ENCODE peak calls at places on chromosomes 2 and 18, in five cellular contexts. One of them, this sample, is unnamed.

GRCh38 chr2:173432049-173432754 is 77.5 kb downstream of the CDCA7 start:
- DNase-seq in K562: no peak
- DNase-seq in SK-N-SH: no peak
- DNase-seq in HepG2: no peak
- DNase-seq in GM12878: no peak
- DNase-seq in this sample: no peak

GRCh38 chr2:65026640-65027464 is 29.4 kb upstream of the CEP68 start:
- DNase-seq in K562: no peak
- DNase-seq in SK-N-SH: no peak
- DNase-seq in HepG2: no peak
- DNase-seq in GM12878: no peak
- DNase-seq in this sample: no peak

GRCh38 chr18:13353424-13353823 is 134.9 kb downstream of the LDLRAD4 start:
- DNase-seq in K562: no peak
- DNase-seq in SK-N-SH: no peak
- DNase-seq in HepG2: no peak
- DNase-seq in GM12878: no peak
- DNase-seq in this sample: no peak

GRCh38 chr2:71513721-71514120 is 60.4 kb downstream of the DYSF start:
- DNase-seq in K562: no peak
- DNase-seq in SK-N-SH: no peak
- DNase-seq in HepG2: no peak
- DNase-seq in GM12878: no peak
- DNase-seq in this sample: no peak

GRCh38 chr18:46421973-46422551 is 235.0 kb downstream of the LOXHD1 start:
- DNase-seq in K562: no peak
- DNase-seq in SK-N-SH: no peak
- DNase-seq in HepG2: no peak
- DNase-seq in GM12878: no peak
- DNase-seq in this sample: no peak

GRCh38 chr2:46171441-46171953 is 125.7 kb upstream of the EPAS1 start:
- DNase-seq in K562: peak
- DNase-seq in SK-N-SH: no peak
- DNase-seq in HepG2: no peak
- DNase-seq in GM12878: no peak
- DNase-seq in this sample: no peak

GRCh38 chr18:48851563-48851962 is 99.2 kb downstream of the SMAD7 start:
- DNase-seq in K562: no peak
- DNase-seq in SK-N-SH: peak
- DNase-seq in HepG2: no peak
- DNase-seq in GM12878: no peak
- DNase-seq in this sample: no peak

GRCh38 chr18:42296723-42297122 is 341.7 kb downstream of the PIK3C3 start:
- DNase-seq in K562: no peak
- DNase-seq in SK-N-SH: no peak
- DNase-seq in HepG2: no peak
- DNase-seq in GM12878: no peak
- DNase-seq in this sample: no peak

GRCh38 chr2:22382439-22383169 is 1002.4 kb upstream of the KLHL29 start:
- DNase-seq in K562: no peak
- DNase-seq in SK-N-SH: no peak
- DNase-seq in HepG2: no peak
- DNase-seq in GM12878: no peak
- DNase-seq in this sample: no peak

GRCh38 chr2:159773876-159774275 is 24.1 kb downstream of the CD302 start:
- DNase-seq in K562: no peak
- DNase-seq in SK-N-SH: no peak
- DNase-seq in HepG2: no peak
- DNase-seq in GM12878: no peak
- DNase-seq in this sample: no peak

GRCh38 chr2:189104926-189105325 is 74.6 kb downstream of the COL5A2 start:
- DNase-seq in K562: no peak
- DNase-seq in SK-N-SH: no peak
- DNase-seq in HepG2: no peak
- DNase-seq in GM12878: no peak
- DNase-seq in this sample: no peak

GRCh38 chr18:49238433-49239042 is 221.9 kb downstream of the DYM start:
- DNase-seq in K562: peak
- DNase-seq in SK-N-SH: peak
- DNase-seq in HepG2: peak
- DNase-seq in GM12878: no peak
- DNase-seq in this sample: no peak

GRCh38 chr18:3679254-3679653 is 229.3 kb downstream of the TGIF1 start:
- DNase-seq in K562: no peak
- DNase-seq in SK-N-SH: no peak
- DNase-seq in HepG2: no peak
- DNase-seq in GM12878: no peak
- DNase-seq in this sample: no peak

GRCh38 chr2:216807861-216808272 is 52.0 kb downstream of the TNP1 start:
- DNase-seq in K562: no peak
- DNase-seq in SK-N-SH: no peak
- DNase-seq in HepG2: no peak
- DNase-seq in GM12878: no peak
- DNase-seq in this sample: no peak

GRCh38 chr18:78634061-78634696 is 345.4 kb upstream of the SALL3 start:
- DNase-seq in K562: no peak
- DNase-seq in SK-N-SH: no peak
- DNase-seq in HepG2: no peak
- DNase-seq in GM12878: no peak
- DNase-seq in this sample: no peak

GRCh38 chr2:16266571-16266970 is 326.2 kb downstream of the MYCN start:
- DNase-seq in K562: no peak
- DNase-seq in SK-N-SH: no peak
- DNase-seq in HepG2: no peak
- DNase-seq in GM12878: no peak
- DNase-seq in this sample: no peak

GRCh38 chr2:241849616-241850543 is 8.8 kb downstream of the PDCD1 start:
- DNase-seq in K562: no peak
- DNase-seq in SK-N-SH: peak
- DNase-seq in HepG2: peak
- DNase-seq in GM12878: no peak
- DNase-seq in this sample: peak

GRCh38 chr2:157769866-157770265 is 106.3 kb downstream of the ACVR1 start:
- DNase-seq in K562: no peak
- DNase-seq in SK-N-SH: no peak
- DNase-seq in HepG2: no peak
- DNase-seq in GM12878: no peak
- DNase-seq in this sample: no peak

GRCh38 chr18:24490545-24490944 is 30.1 kb downstream of the HRH4 start:
- DNase-seq in K562: no peak
- DNase-seq in SK-N-SH: peak
- DNase-seq in HepG2: no peak
- DNase-seq in GM12878: no peak
- DNase-seq in this sample: no peak

GRCh38 chr2:77813614-77814013 is 291.4 kb upstream of the LRRTM4 start:
- DNase-seq in K562: no peak
- DNase-seq in SK-N-SH: no peak
- DNase-seq in HepG2: no peak
- DNase-seq in GM12878: no peak
- DNase-seq in this sample: no peak

GRCh38 chr18:48186084-48186798 is 222.9 kb downstream of the ZBTB7C start:
- DNase-seq in K562: no peak
- DNase-seq in SK-N-SH: peak
- DNase-seq in HepG2: no peak
- DNase-seq in GM12878: no peak
- DNase-seq in this sample: no peak

GRCh38 chr2:19754907-19755306 is 146.9 kb downstream of the TTC32 start:
- DNase-seq in K562: no peak
- DNase-seq in SK-N-SH: no peak
- DNase-seq in HepG2: no peak
- DNase-seq in GM12878: no peak
- DNase-seq in this sample: no peak

GRCh38 chr2:54212456-54212855 is 43.6 kb downstream of the TSPYL6 start:
- DNase-seq in K562: no peak
- DNase-seq in SK-N-SH: no peak
- DNase-seq in HepG2: peak
- DNase-seq in GM12878: no peak
- DNase-seq in this sample: no peak

GRCh38 chr18:11412790-11413189 is 196.6 kb upstream of the SLC35G4 start:
- DNase-seq in K562: no peak
- DNase-seq in SK-N-SH: no peak
- DNase-seq in HepG2: no peak
- DNase-seq in GM12878: no peak
- DNase-seq in this sample: no peak

GRCh38 chr18:11411021-11411420 is 198.4 kb upstream of the SLC35G4 start:
- DNase-seq in K562: no peak
- DNase-seq in SK-N-SH: no peak
- DNase-seq in HepG2: no peak
- DNase-seq in GM12878: no peak
- DNase-seq in this sample: no peak

GRCh38 chr18:11405804-11406203 is 203.6 kb upstream of the SLC35G4 start:
- DNase-seq in K562: no peak
- DNase-seq in SK-N-SH: no peak
- DNase-seq in HepG2: no peak
- DNase-seq in GM12878: no peak
- DNase-seq in this sample: no peak

GRCh38 chr18:11407900-11408299 is 201.5 kb upstream of the SLC35G4 start:
- DNase-seq in K562: no peak
- DNase-seq in SK-N-SH: no peak
- DNase-seq in HepG2: no peak
- DNase-seq in GM12878: no peak
- DNase-seq in this sample: no peak

DNA sequence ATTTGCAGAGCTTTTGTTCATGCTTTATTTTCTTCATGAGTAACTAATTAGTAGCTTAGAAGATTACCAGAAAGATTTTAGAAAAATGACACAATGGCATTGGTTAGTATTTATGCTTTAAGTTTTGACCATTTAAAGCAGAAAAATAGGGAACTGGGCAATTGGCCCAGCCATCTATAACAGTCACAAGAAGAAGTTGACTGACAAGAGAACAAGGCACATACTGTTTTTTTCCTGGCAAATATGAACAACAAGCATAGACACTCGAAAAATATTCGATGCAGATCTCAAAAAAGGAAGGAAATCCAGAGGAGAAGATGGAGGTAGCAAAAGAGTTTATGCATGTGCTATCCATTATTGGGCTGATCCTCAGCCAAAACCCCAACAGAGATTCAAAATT is 200.8 kb upstream of the SLC35G4 start:
- DNase-seq in K562: no peak
- DNase-seq in SK-N-SH: no peak
- DNase-seq in HepG2: no peak
- DNase-seq in GM12878: no peak
- DNase-seq in this sample: no peak
- TF ChIP-seq TAF1 in K562: no peak
- TF ChIP-seq TAF1 in SK-N-SH: no peak
- TF ChIP-seq TAF1 in HepG2: no peak
- TF ChIP-seq TAF1 in GM12878: no peak
- TF ChIP-seq TAF1 in this sample: no peak

GRCh38 chr2:218807626-218808025 is 24.0 kb downstream of the PRKAG3 start:
- DNase-seq in K562: no peak
- DNase-seq in SK-N-SH: no peak
- DNase-seq in HepG2: no peak
- DNase-seq in GM12878: no peak
- DNase-seq in this sample: no peak

GRCh38 chr2:218809515-218809914 is 22.1 kb downstream of the PRKAG3 start:
- DNase-seq in K562: no peak
- DNase-seq in SK-N-SH: no peak
- DNase-seq in HepG2: no peak
- DNase-seq in GM12878: no peak
- DNase-seq in this sample: no peak

GRCh38 chr2:218804817-218805216 is 22.9 kb downstream of the CYP27A1 start:
- DNase-seq in K562: no peak
- DNase-seq in SK-N-SH: no peak
- DNase-seq in HepG2: no peak
- DNase-seq in GM12878: no peak
- DNase-seq in this sample: no peak

GRCh38 chr2:218805627-218806026 is 23.7 kb downstream of the CYP27A1 start:
- DNase-seq in K562: no peak
- DNase-seq in SK-N-SH: no peak
- DNase-seq in HepG2: peak
- DNase-seq in GM12878: peak
- DNase-seq in this sample: no peak

DNA sequence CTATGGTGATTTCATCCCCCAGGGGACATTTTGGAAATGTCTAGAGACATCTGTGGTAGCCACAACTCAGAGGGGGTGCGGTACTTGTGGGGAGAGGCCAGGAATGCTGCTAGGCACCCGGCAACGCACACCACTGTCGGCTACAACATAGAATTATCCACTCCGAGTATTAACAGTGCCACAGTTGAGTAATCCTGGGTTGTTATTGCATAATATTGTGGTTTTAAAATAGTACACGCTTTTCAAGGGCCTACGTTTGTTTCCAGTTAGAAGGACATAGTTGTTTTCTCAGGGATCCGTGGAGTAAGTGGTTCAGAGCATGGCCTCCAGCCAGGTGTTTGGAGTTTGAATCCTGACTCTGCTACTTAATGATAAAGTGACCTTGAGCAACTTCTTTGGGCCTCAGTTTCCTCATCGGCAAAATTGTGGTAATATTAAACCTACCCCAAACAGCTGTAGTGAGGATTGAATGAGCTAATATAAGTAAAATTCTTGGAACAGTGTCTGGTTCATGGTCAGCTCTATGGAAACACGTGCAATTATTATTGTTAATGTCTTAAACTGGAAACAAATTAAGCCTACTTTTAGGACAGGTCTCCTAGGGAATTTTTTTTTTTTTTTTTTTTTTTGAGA is 24.5 kb downstream of the CYP27A1 start:
- DNase-seq in K562: no peak
- DNase-seq in SK-N-SH: no peak
- DNase-seq in HepG2: peak
- DNase-seq in GM12878: peak
- DNase-seq in this sample: no peak
- TF ChIP-seq TAF1 in K562: no peak
- TF ChIP-seq TAF1 in SK-N-SH: no peak
- TF ChIP-seq TAF1 in HepG2: no peak
- TF ChIP-seq TAF1 in GM12878: no peak
- TF ChIP-seq TAF1 in this sample: no peak

DNA sequence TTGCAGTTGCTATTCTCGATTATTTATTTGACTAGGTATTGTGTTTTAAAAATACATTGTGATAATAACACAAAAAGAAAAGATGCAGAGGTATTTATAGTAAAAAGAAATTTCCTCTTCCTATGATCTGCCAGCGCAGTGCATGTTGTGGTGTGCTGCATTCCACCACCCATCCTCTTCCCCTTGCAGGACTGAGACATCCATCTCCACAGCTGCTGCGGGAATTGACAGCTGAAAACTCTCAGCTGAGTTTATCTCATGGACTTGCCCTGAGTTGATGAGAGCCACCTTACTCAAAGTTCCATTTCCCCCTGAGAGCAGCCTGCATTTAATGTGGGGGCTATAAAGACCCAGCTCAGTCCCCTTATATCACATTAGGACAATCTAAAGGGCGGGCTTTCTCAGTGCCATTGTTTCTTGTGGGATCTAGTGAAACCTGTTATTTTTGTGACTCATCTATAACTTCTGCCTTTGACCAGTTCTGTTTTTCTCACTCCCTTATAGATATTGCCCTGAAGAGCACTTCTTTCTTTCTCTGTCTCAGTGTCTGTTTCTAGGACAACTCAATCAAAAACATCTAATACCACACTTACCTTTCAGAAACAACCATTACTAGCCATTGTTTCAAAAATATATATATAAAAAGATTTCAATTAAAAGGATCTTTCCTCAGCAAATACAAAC is 698.5 kb downstream of the NR4A2 start:
- DNase-seq in K562: no peak
- DNase-seq in SK-N-SH: no peak
- DNase-seq in HepG2: no peak
- DNase-seq in GM12878: peak
- DNase-seq in this sample: no peak
- TF ChIP-seq TAF1 in K562: no peak
- TF ChIP-seq TAF1 in SK-N-SH: no peak
- TF ChIP-seq TAF1 in HepG2: no peak
- TF ChIP-seq TAF1 in GM12878: no peak
- TF ChIP-seq TAF1 in this sample: no peak

GRCh38 chr2:220396287-220396686 is 768.9 kb downstream of the SLC4A3 start:
- DNase-seq in K562: no peak
- DNase-seq in SK-N-SH: no peak
- DNase-seq in HepG2: no peak
- DNase-seq in GM12878: no peak
- DNase-seq in this sample: no peak
- TF ChIP-seq TAF1 in K562: no peak
- TF ChIP-seq TAF1 in SK-N-SH: no peak
- TF ChIP-seq TAF1 in HepG2: no peak
- TF ChIP-seq TAF1 in GM12878: no peak
- TF ChIP-seq TAF1 in this sample: no peak